ENCODE peak calls at places on chromosomes 11 and 22, in four cellular contexts. One of them, this sample, is unnamed.
A peak's percentile ranks its signal among the peaks of the same experiment; 100 is the strongest.

GRCh38 chr22:49712195-49712791 is 115.4 kb downstream of the BRD1 start:
- DNase-seq in neural progenitor cell: peak; percentile 80
- DNase-seq in HCT116: no peak
- DNase-seq in iPS DF 6.9: no peak
- DNase-seq in this sample: no peak

GRCh38 chr11:66694056-66694410 is 16.3 kb upstream of the RBM4B start:
- DNase-seq in HCT116: no peak
- DNase-seq in iPS DF 6.9: no peak
- DNase-seq in neural progenitor cell: no peak
- DNase-seq in this sample: no peak

GRCh38 chr11:10670099-10670498 is 23.5 kb downstream of the IRAG1 start:
- DNase-seq in neural progenitor cell: no peak
- DNase-seq in iPS DF 6.9: no peak
- DNase-seq in HCT116: no peak
- DNase-seq in this sample: no peak

GRCh38 chr22:19853879-19854777 is 546 bp downstream of the GNB1L start:
- DNase-seq in HCT116: peak; percentile 2
- DNase-seq in neural progenitor cell: no peak
- DNase-seq in iPS DF 6.9: no peak
- DNase-seq in this sample: no peak

GRCh38 chr22:48045369-48045768 is 1282.9 kb downstream of the TBC1D22A start:
- DNase-seq in HCT116: no peak
- DNase-seq in iPS DF 6.9: no peak
- DNase-seq in neural progenitor cell: no peak
- DNase-seq in this sample: no peak

GRCh38 chr22:47067331-47067890 is 305.0 kb downstream of the TBC1D22A start:
- DNase-seq in HCT116: no peak
- DNase-seq in neural progenitor cell: peak; percentile 83
- DNase-seq in iPS DF 6.9: no peak
- DNase-seq in this sample: no peak

GRCh38 chr22:24107668-24108067 is 73.6 kb upstream of the SUSD2 start:
- DNase-seq in neural progenitor cell: no peak
- DNase-seq in HCT116: no peak
- DNase-seq in iPS DF 6.9: no peak
- DNase-seq in this sample: no peak

GRCh38 chr11:57321996-57322880 is 2.5 kb downstream of the TNKS1BP1 start:
- DNase-seq in HCT116: peak; percentile 77
- DNase-seq in neural progenitor cell: peak; percentile 88
- DNase-seq in iPS DF 6.9: no peak
- DNase-seq in this sample: no peak

GRCh38 chr22:37077802-37078448 is 26.4 kb downstream of the KCTD17 start:
- DNase-seq in HCT116: peak; percentile 26
- DNase-seq in neural progenitor cell: peak; percentile 78
- DNase-seq in iPS DF 6.9: no peak
- DNase-seq in this sample: peak; percentile 80

GRCh38 chr11:114293201-114293711 is 2.9 kb upstream of the NNMT start:
- DNase-seq in HCT116: no peak
- DNase-seq in iPS DF 6.9: no peak
- DNase-seq in neural progenitor cell: no peak
- DNase-seq in this sample: no peak

GRCh38 chr22:19691721-19692341 is 22.5 kb upstream of the SEPTIN5 start:
- DNase-seq in iPS DF 6.9: no peak
- DNase-seq in HCT116: peak; percentile 40
- DNase-seq in neural progenitor cell: peak; percentile 73
- DNase-seq in this sample: no peak

GRCh38 chr11:57940044-57940781 is 83.5 kb upstream of the OR9Q1 start:
- DNase-seq in HCT116: no peak
- DNase-seq in iPS DF 6.9: no peak
- DNase-seq in neural progenitor cell: no peak
- DNase-seq in this sample: no peak

GRCh38 chr22:38120359-38121110 is 10.1 kb upstream of the BAIAP2L2 start:
- DNase-seq in HCT116: no peak
- DNase-seq in neural progenitor cell: no peak
- DNase-seq in iPS DF 6.9: no peak
- DNase-seq in this sample: no peak

GRCh38 chr11:108929241-108929640 is 264.4 kb downstream of the DDX10 start:
- DNase-seq in iPS DF 6.9: no peak
- DNase-seq in neural progenitor cell: no peak
- DNase-seq in HCT116: peak; percentile 8
- DNase-seq in this sample: no peak

GRCh38 chr11:18229501-18229900 is 7.1 kb downstream of the SAA4 start:
- DNase-seq in iPS DF 6.9: no peak
- DNase-seq in HCT116: no peak
- DNase-seq in neural progenitor cell: no peak
- DNase-seq in this sample: no peak

GRCh38 chr22:41752011-41752975 is 48.2 kb upstream of the CCDC134 start:
- DNase-seq in iPS DF 6.9: no peak
- DNase-seq in HCT116: no peak
- DNase-seq in neural progenitor cell: no peak
- DNase-seq in this sample: no peak

GRCh38 chr22:29581799-29582198 is 886 bp upstream of the NIPSNAP1 start:
- DNase-seq in neural progenitor cell: no peak
- DNase-seq in iPS DF 6.9: no peak
- DNase-seq in HCT116: no peak
- DNase-seq in this sample: no peak

GRCh38 chr22:47204002-47204979 is 441.8 kb downstream of the TBC1D22A start:
- DNase-seq in iPS DF 6.9: no peak
- DNase-seq in HCT116: no peak
- DNase-seq in neural progenitor cell: no peak
- DNase-seq in this sample: peak; percentile 5

GRCh38 chr11:95066721-95067041 is at the start of gene SRSF8:
- DNase-seq in iPS DF 6.9: no peak
- DNase-seq in neural progenitor cell: no peak
- DNase-seq in HCT116: peak; percentile 71
- DNase-seq in this sample: no peak

GRCh38 chr22:31179345-31179744 is 19.4 kb downstream of the RNF185 start:
- DNase-seq in neural progenitor cell: no peak
- DNase-seq in HCT116: no peak
- DNase-seq in iPS DF 6.9: no peak
- DNase-seq in this sample: no peak

GRCh38 chr22:27372969-27373670 is 428.4 kb downstream of the MN1 start:
- DNase-seq in iPS DF 6.9: peak; percentile 81
- DNase-seq in HCT116: no peak
- DNase-seq in neural progenitor cell: peak; percentile 96
- DNase-seq in this sample: no peak

GRCh38 chr11:13972033-13972910 is 9.7 kb downstream of the SPON1 start:
- DNase-seq in neural progenitor cell: no peak
- DNase-seq in iPS DF 6.9: no peak
- DNase-seq in HCT116: no peak
- DNase-seq in this sample: no peak

GRCh38 chr11:44774131-44774530 is 47.4 kb downstream of the TSPAN18 start:
- DNase-seq in neural progenitor cell: no peak
- DNase-seq in HCT116: no peak
- DNase-seq in iPS DF 6.9: no peak
- DNase-seq in this sample: no peak

GRCh38 chr22:42792909-42793847 is 63.9 kb downstream of the ARFGAP3 start:
- DNase-seq in HCT116: no peak
- DNase-seq in neural progenitor cell: no peak
- DNase-seq in iPS DF 6.9: no peak
- DNase-seq in this sample: no peak

GRCh38 chr11:67367836-67368227 is 5.6 kb downstream of the CLCF1 start:
- DNase-seq in HCT116: no peak
- DNase-seq in neural progenitor cell: no peak
- DNase-seq in iPS DF 6.9: no peak
- DNase-seq in this sample: no peak

GRCh38 chr11:115383431-115383830 is 120.8 kb downstream of the CADM1 start:
- DNase-seq in neural progenitor cell: no peak
- DNase-seq in iPS DF 6.9: no peak
- DNase-seq in HCT116: no peak
- DNase-seq in this sample: no peak

GRCh38 chr11:131668867-131669780 is 298.7 kb downstream of the NTM start:
- DNase-seq in neural progenitor cell: peak; percentile 80
- DNase-seq in iPS DF 6.9: no peak
- DNase-seq in HCT116: peak; percentile 6
- DNase-seq in this sample: no peak

GRCh38 chr11:62974848-62975522 is 9.8 kb downstream of the SLC22A6 start:
- DNase-seq in neural progenitor cell: peak; percentile 67
- DNase-seq in HCT116: peak; percentile 36
- DNase-seq in iPS DF 6.9: no peak
- DNase-seq in this sample: no peak

DNA sequence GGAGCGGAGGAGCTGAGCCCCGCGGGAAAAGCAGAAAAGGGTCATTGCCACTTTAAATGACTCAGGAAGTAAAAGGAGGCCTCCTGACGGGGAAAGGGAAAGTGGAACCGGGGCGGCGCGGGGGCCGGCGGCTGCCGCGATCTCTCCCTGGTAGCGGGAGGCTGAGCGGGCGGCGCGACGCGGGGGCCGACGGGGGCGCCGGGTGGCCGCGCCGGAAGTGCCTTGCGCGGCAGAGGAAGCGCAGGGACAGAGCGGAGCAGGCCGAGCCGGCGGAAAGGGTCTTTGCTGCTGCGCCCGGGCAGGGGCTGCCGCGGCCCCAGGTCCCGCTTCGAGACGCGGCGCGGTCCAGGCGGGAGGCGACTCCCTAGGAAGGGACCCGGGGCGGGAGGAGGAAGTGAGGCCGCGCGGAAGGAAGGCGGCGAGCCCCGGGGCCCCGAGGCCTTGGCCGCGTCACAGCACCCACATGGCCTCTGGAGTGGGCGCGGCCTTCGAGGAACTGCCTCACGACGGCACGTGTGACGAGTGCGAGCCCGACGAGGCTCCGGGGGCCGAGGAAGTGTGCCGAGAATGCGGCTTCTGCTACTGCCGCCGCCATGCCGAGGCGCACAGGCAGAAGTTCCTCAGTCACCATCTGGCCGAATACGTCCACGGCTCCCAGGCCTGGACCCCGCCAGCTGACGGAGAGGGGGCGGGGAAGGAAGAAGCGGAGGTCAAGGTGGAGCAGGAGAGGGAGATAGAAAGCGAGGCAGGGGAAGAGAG is at the start of gene TRIM44:
- DNase-seq in iPS DF 6.9: peak; percentile 18
- DNase-seq in HCT116: peak; percentile 37
- DNase-seq in neural progenitor cell: peak; percentile 74
- DNase-seq in this sample: peak; percentile 65
- H3K9me3 ChIP-seq in iPS DF 6.9: no peaks in the 10 kb centered on the region
- H3K9me3 ChIP-seq in HCT116: peaks cover 8% of the 10 kb centered on the region
- H3K9me3 ChIP-seq in neural progenitor cell: peaks cover 18% of the 10 kb centered on the region
- H3K9me3 ChIP-seq in this sample: no peaks in the 10 kb centered on the region

GRCh38 chr11:2661173-2662023 is 38.4 kb downstream of the KCNQ1OT1 start:
- DNase-seq in neural progenitor cell: no peak
- DNase-seq in HCT116: no peak
- DNase-seq in iPS DF 6.9: no peak
- DNase-seq in this sample: no peak
- H3K9me3 ChIP-seq in neural progenitor cell: peaks cover 13% of the 10 kb centered on the region
- H3K9me3 ChIP-seq in HCT116: peaks cover 4% of the 10 kb centered on the region
- H3K9me3 ChIP-seq in iPS DF 6.9: no peaks in the 10 kb centered on the region
- H3K9me3 ChIP-seq in this sample: no peaks in the 10 kb centered on the region

DNA sequence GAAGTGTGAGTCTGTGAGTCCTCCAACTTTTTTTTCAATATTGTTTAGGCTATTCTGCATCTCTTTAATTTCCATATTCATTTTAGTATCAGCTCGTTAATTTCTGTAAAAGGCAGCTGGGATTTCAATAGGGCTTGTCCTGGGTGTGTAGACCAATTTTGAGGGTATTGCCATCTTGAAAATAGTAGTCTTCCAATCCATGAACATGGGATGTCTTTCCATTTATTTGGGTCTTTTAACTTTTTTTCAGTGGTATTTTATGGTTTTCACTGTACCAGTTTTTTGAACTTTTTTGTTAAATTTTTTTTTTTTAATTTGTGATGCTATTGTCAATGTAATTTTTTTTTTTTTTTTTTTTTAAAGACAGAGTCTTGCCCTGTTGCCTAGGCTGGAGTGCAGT is 79.5 kb downstream of the ARHGAP8 start:
- DNase-seq in neural progenitor cell: no peak
- DNase-seq in iPS DF 6.9: no peak
- DNase-seq in HCT116: no peak
- DNase-seq in this sample: no peak
- H3K9me3 ChIP-seq in neural progenitor cell: peaks cover 4% of the 10 kb centered on the region
- H3K9me3 ChIP-seq in iPS DF 6.9: no peaks in the 10 kb centered on the region
- H3K9me3 ChIP-seq in HCT116: peaks cover 11% of the 10 kb centered on the region
- H3K9me3 ChIP-seq in this sample: no peaks in the 10 kb centered on the region

DNA sequence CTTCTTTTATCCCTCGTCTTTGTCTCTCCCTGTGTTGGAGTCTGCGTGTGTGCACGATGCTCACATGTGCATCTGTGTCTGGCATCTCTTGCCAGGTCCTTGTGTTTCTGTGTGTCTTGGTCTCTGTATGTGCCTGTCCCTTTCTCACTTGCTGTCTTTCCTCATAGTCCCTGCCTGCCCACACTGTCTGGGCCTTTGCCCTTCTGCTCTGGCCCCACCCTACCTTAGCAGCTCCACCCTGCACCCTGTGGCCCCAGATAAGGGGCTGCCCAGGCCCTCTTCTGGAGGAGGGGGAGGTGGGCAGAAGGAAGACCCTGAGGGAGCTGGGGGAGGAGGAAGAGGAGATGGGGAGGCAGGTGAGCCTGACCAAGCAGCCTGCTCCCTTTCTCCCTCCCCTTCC is 2.8 kb downstream of the EHBP1L1 start:
- DNase-seq in HCT116: no peak
- DNase-seq in neural progenitor cell: no peak
- DNase-seq in iPS DF 6.9: no peak
- DNase-seq in this sample: no peak
- H3K9me3 ChIP-seq in HCT116: no peaks in the 10 kb centered on the region
- H3K9me3 ChIP-seq in neural progenitor cell: no peaks in the 10 kb centered on the region
- H3K9me3 ChIP-seq in iPS DF 6.9: no peaks in the 10 kb centered on the region
- H3K9me3 ChIP-seq in this sample: no peaks in the 10 kb centered on the region